ENCODE peak calls at places on chromosome 16, in seven cellular contexts. B, V, R, N, Y, L and X are unnamed samples.

GRCh38 chr16:65185379-65185778 is 63.5 kb upstream of the CDH11 start:
- DNase-seq in B (no peak), V (no peak), R (no peak), N (no peak), Y (no peak), L (no peak), X (no peak)

GRCh38 chr16:8920676-8921625 is 38.8 kb downstream of the LITAFD start:
- DNase-seq in B (no peak), V (no peak), R (no peak), N (no peak), Y (no peak), L (no peak), X (no peak)

GRCh38 chr16:50270510-50271147 is 4.3 kb downstream of the ADCY7 start:
- DNase-seq in B (no peak), V (no peak), R (no peak), N (no peak), Y (no peak), L (no peak), X (no peak)

GRCh38 chr16:30600215-30600614 is 10.0 kb downstream of the ZNF689 start:
- DNase-seq in B (no peak), V (no peak), R (no peak), N (no peak), Y (no peak), L (no peak), X (no peak)

GRCh38 chr16:81551821-81552304 is 107.3 kb downstream of the CMIP start:
- DNase-seq in B (no peak), V (no peak), R (no peak), N (no peak), Y (no peak), L (no peak), X (no peak)

GRCh38 chr16:64641343-64641742 is 480.5 kb downstream of the CDH11 start:
- DNase-seq in B (no peak), V (no peak), R (no peak), N (no peak), Y (no peak), L (no peak), X (no peak)

GRCh38 chr16:2250652-2251280 is 621 bp downstream of the ECI1 start:
- DNase-seq in B (no peak), V (no peak), R (peak; percentile 53), N (no peak), Y (no peak), L (peak; percentile 62), X (peak; percentile 74)

GRCh38 chr16:85166699-85167588 is 54.7 kb upstream of the CIBAR2 start:
- DNase-seq in B (no peak), V (no peak), R (no peak), N (no peak), Y (no peak), L (no peak), X (peak; percentile 52)

GRCh38 chr16:70661534-70661917 is 15.2 kb downstream of the IL34 start:
- DNase-seq in B (no peak), V (no peak), R (no peak), N (no peak), Y (no peak), L (no peak), X (no peak)

GRCh38 chr16:10172848-10173655 is 9.2 kb downstream of the GRIN2A start:
- DNase-seq in B (no peak), V (no peak), R (no peak), N (no peak), Y (no peak), L (no peak), X (no peak)

GRCh38 chr16:51151951-51152663 is 1.0 kb upstream of the SALL1 start:
- DNase-seq in B (no peak), V (no peak), R (no peak), N (no peak), Y (no peak), L (peak; percentile 34), X (peak; percentile 59)

GRCh38 chr16:24730914-24731313 is 1.5 kb downstream of the TNRC6A start:
- DNase-seq in B (no peak), V (no peak), R (no peak), N (no peak), Y (no peak), L (no peak), X (no peak)

GRCh38 chr16:30658731-30659506 is 688 bp downstream of the FBRS start:
- DNase-seq in B (peak; percentile 97), V (peak; percentile 87), R (peak; percentile 99), N (no peak), Y (no peak), L (peak; percentile 73), X (peak; percentile 78)

GRCh38 chr16:69319381-69319780 is 8.2 kb downstream of the VPS4A start:
- DNase-seq in B (no peak), V (no peak), R (no peak), N (no peak), Y (no peak), L (no peak), X (no peak)

GRCh38 chr16:22813946-22814325 is at the start of gene HS3ST2:
- DNase-seq in B (no peak), V (no peak), R (no peak), N (no peak), Y (no peak), L (no peak), X (no peak)

GRCh38 chr16:1181715-1182671 is 29.1 kb downstream of the CACNA1H start:
- DNase-seq in B (no peak), V (no peak), R (no peak), N (no peak), Y (no peak), L (peak; percentile 60), X (peak; percentile 83)

GRCh38 chr16:29784901-29785500 is 5.5 kb upstream of the KIF22 start:
- DNase-seq in B (peak; percentile 78), V (no peak), R (no peak), N (no peak), Y (peak; percentile 68), L (peak; percentile 67), X (peak; percentile 77)

GRCh38 chr16:27879601-27880247 is 183.8 kb downstream of the GSG1L start:
- DNase-seq in B (no peak), V (no peak), R (no peak), N (no peak), Y (no peak), L (no peak), X (peak; percentile 12)

GRCh38 chr16:67000384-67001158 is 12.2 kb downstream of the CES4A start:
- DNase-seq in B (peak; percentile 69), V (no peak), R (no peak), N (peak; percentile 14), Y (no peak), L (peak; percentile 75), X (peak; percentile 91)

GRCh38 chr16:70522216-70523000 is 946 bp downstream of the COG4 start:
- DNase-seq in B (no peak), V (no peak), R (no peak), N (no peak), Y (no peak), L (no peak), X (no peak)

GRCh38 chr16:8677481-8677880 is 3.1 kb downstream of the ABAT start:
- DNase-seq in B (no peak), V (no peak), R (no peak), N (no peak), Y (no peak), L (no peak), X (no peak)

GRCh38 chr16:84616515-84616914 is 1.4 kb downstream of the COTL1 start:
- DNase-seq in B (peak; percentile 35), V (no peak), R (peak; percentile 42), N (no peak), Y (no peak), L (no peak), X (no peak)

GRCh38 chr16:78663690-78664089 is 564.2 kb downstream of the WWOX start:
- DNase-seq in B (no peak), V (no peak), R (no peak), N (no peak), Y (no peak), L (no peak), X (no peak)

GRCh38 chr16:86946396-86946795 is 368.0 kb downstream of the FOXL1 start:
- DNase-seq in B (no peak), V (no peak), R (no peak), N (no peak), Y (no peak), L (no peak), X (no peak)

GRCh38 chr16:11674001-11674817 is 6.0 kb downstream of the SNN start:
- DNase-seq in B (no peak), V (no peak), R (no peak), N (no peak), Y (no peak), L (no peak), X (no peak)

GRCh38 chr16:67150833-67151396 is at the start of gene B3GNT9:
- DNase-seq in B (no peak), V (no peak), R (no peak), N (no peak), Y (no peak), L (peak; percentile 67), X (peak; percentile 72)

GRCh38 chr16:19166500-19166899 is 1.5 kb upstream of the SYT17 start:
- DNase-seq in B (no peak), V (peak; percentile 55), R (no peak), N (no peak), Y (no peak), L (no peak), X (no peak)

GRCh38 chr16:31699601-31700000 is 171.9 kb downstream of the AHSP start:
- DNase-seq in B (no peak), V (no peak), R (no peak), N (no peak), Y (no peak), L (no peak), X (no peak)

GRCh38 chr16:62891-63290 is 9.3 kb downstream of the SNRNP25 start:
- DNase-seq in B (no peak), V (no peak), R (no peak), N (no peak), Y (no peak), L (no peak), X (no peak)

GRCh38 chr16:57516773-57517172 is 19.6 kb downstream of the CCDC102A start:
- DNase-seq in B (no peak), V (no peak), R (no peak), N (no peak), Y (no peak), L (no peak), X (no peak)

GRCh38 chr16:75996491-75996890 is 270.2 kb upstream of the CPHXL start:
- DNase-seq in B (no peak), V (no peak), R (no peak), N (no peak), Y (no peak), L (no peak), X (no peak)

GRCh38 chr16:4700380-4700996 is 7.1 kb downstream of the NUDT16L1 start:
- DNase-seq in B (no peak), V (no peak), R (no peak), N (no peak), Y (no peak), L (no peak), X (no peak)

GRCh38 chr16:86432691-86433090 is 77.6 kb upstream of the FOXF1 start:
- DNase-seq in B (no peak), V (no peak), R (no peak), N (no peak), Y (no peak), L (peak; percentile 32), X (no peak)